ENCODE peak calls at places on chromosomes 11 and 22, in five cellular contexts. T is cardiac muscle cell; Q is GM03348; Z is activated T-cell treated with anti-CD3 and anti-CD28 coated beads for 1 hour; P is stimulated activated naive CD8-positive, alpha-beta T cell treated with anti-CD3 and anti-CD28 coated beads, Interleukin-15, Interleukin-2, amounts not matched to agents 100 U/mL and 50 U/mL, for 24 hours. K is an unnamed sample.

GRCh38 chr22:24423519-24424000 is 3.8 kb upstream of the ADORA2A start:
- DNase-seq in Q (peak), Z (peak), T (peak), P (peak), K (peak)

GRCh38 chr11:44774131-44774530 is 47.4 kb downstream of the TSPAN18 start:
- DNase-seq in Z (no peak), P (no peak), T (peak), Q (peak), K (no peak)

GRCh38 chr11:118607401-118608267 is at the start of gene PHLDB1:
- DNase-seq in Q (peak), P (peak), T (peak), Z (peak), K (peak)

GRCh38 chr11:116482716-116483115 is 290.1 kb downstream of the BUD13 start:
- DNase-seq in Z (no peak), Q (no peak), P (no peak), T (no peak), K (no peak)

GRCh38 chr11:86551286-86551685 is 121.1 kb downstream of the ME3 start:
- DNase-seq in T (no peak), Q (peak), P (no peak), Z (no peak), K (no peak)

GRCh38 chr11:85821636-85822035 is 10.7 kb upstream of the SYTL2 start:
- DNase-seq in T (no peak), Q (no peak), Z (no peak), P (no peak), K (no peak)

GRCh38 chr11:46122955-46123354 is 1.7 kb upstream of the PHF21A start:
- DNase-seq in T (no peak), Q (peak), Z (no peak), P (no peak), K (no peak)

GRCh38 chr11:119545978-119546915 is 123.3 kb upstream of the THY1 start:
- DNase-seq in Z (no peak), Q (no peak), T (no peak), P (no peak), K (no peak)

GRCh38 chr22:20491346-20491745 is 4.2 kb downstream of the KLHL22 start:
- DNase-seq in T (no peak), P (no peak), Q (no peak), Z (no peak), K (no peak)

GRCh38 chr22:45612451-45612901 is 59.2 kb upstream of the ATXN10 start:
- DNase-seq in P (peak), T (no peak), Z (no peak), Q (peak), K (no peak)

GRCh38 chr11:844693-845644 is 2.3 kb downstream of the TSPAN4 start:
- DNase-seq in T (peak), Q (peak), P (peak), Z (no peak), K (no peak)

GRCh38 chr22:45684752-45685359 is 13.2 kb downstream of the ATXN10 start:
- DNase-seq in Z (no peak), Q (no peak), T (no peak), P (no peak), K (no peak)

GRCh38 chr11:59754494-59754858 is 700 bp upstream of the STX3 start:
- DNase-seq in T (peak), Q (peak), Z (peak), P (peak), K (peak)

GRCh38 chr11:15127341-15127740 is 12.6 kb downstream of the INSC start:
- DNase-seq in Z (no peak), T (no peak), Q (peak), P (no peak), K (no peak)

GRCh38 chr22:46797355-46797754 is 34.9 kb downstream of the TBC1D22A start:
- DNase-seq in T (peak), P (no peak), Q (no peak), Z (no peak), K (no peak)

GRCh38 chr11:6531267-6531752 is 34.2 kb downstream of the DNHD1 start:
- DNase-seq in Q (peak), Z (no peak), P (no peak), T (peak), K (no peak)

GRCh38 chr11:81237139-81237538 is 1496.5 kb downstream of the FAM181B start:
- DNase-seq in Q (peak), Z (no peak), T (peak), P (no peak), K (no peak)

GRCh38 chr22:41057076-41057475 is 35.3 kb upstream of the EP300 start:
- DNase-seq in Z (no peak), P (no peak), Q (no peak), T (no peak), K (no peak)

GRCh38 chr11:107840120-107840479 is 18.5 kb downstream of the SLC35F2 start:
- DNase-seq in Q (peak), P (no peak), T (no peak), Z (no peak), K (no peak)

GRCh38 chr22:34608716-34609115 is 457.2 kb upstream of the ISX start:
- DNase-seq in T (no peak), P (no peak), Z (no peak), Q (no peak), K (no peak)

GRCh38 chr11:11722861-11723260 is 101.1 kb upstream of the GALNT18 start:
- DNase-seq in T (no peak), Q (no peak), P (no peak), Z (no peak), K (no peak)

K was measured in memory B cell.